ENCODE peak calls at places on chromosomes 6 and 20, in six cellular contexts. One of them, this sample, is unnamed. For H3K27me3, the result is how much of the 10 kb centered on the place peaks cover.

GRCh38 chr6:97361286-97361685 is 78.3 kb upstream of the MMS22L start:
- DNase-seq in thoracic aorta: no peak
- DNase-seq in fibroblast of lung: no peak
- DNase-seq in AG04450: no peak
- DNase-seq in Panc1: no peak
- DNase-seq in left lung: no peak
- DNase-seq in this sample: no peak

GRCh38 chr6:135358251-135358821 is 139.2 kb downstream of the AHI1 start:
- DNase-seq in left lung: no peak
- DNase-seq in fibroblast of lung: peak
- DNase-seq in Panc1: peak
- DNase-seq in thoracic aorta: no peak
- DNase-seq in AG04450: peak
- DNase-seq in this sample: no peak

GRCh38 chr6:33008944-33009861 is at the start of gene HLA-DOA:
- DNase-seq in Panc1: no peak
- DNase-seq in left lung: no peak
- DNase-seq in AG04450: no peak
- DNase-seq in thoracic aorta: no peak
- DNase-seq in fibroblast of lung: peak
- DNase-seq in this sample: peak

GRCh38 chr20:52864895-52865590 is 107.1 kb upstream of the TSHZ2 start:
- DNase-seq in fibroblast of lung: peak
- DNase-seq in left lung: no peak
- DNase-seq in Panc1: no peak
- DNase-seq in AG04450: no peak
- DNase-seq in thoracic aorta: no peak
- DNase-seq in this sample: no peak

GRCh38 chr6:152635949-152636674 is 1.1 kb downstream of the SYNE1 start:
- DNase-seq in left lung: peak
- DNase-seq in Panc1: no peak
- DNase-seq in thoracic aorta: no peak
- DNase-seq in AG04450: no peak
- DNase-seq in fibroblast of lung: peak
- DNase-seq in this sample: peak

GRCh38 chr20:53707341-53708102 is 113.9 kb upstream of the ZNF217 start:
- DNase-seq in Panc1: no peak
- DNase-seq in thoracic aorta: no peak
- DNase-seq in left lung: no peak
- DNase-seq in AG04450: peak
- DNase-seq in fibroblast of lung: peak
- DNase-seq in this sample: peak

GRCh38 chr6:163955752-163956151 is 541.2 kb downstream of the QKI start:
- DNase-seq in AG04450: no peak
- DNase-seq in thoracic aorta: no peak
- DNase-seq in Panc1: no peak
- DNase-seq in fibroblast of lung: no peak
- DNase-seq in left lung: no peak
- DNase-seq in this sample: no peak

GRCh38 chr6:115706981-115707380 is 353.7 kb downstream of the FRK start:
- DNase-seq in fibroblast of lung: no peak
- DNase-seq in Panc1: no peak
- DNase-seq in AG04450: no peak
- DNase-seq in thoracic aorta: no peak
- DNase-seq in left lung: no peak
- DNase-seq in this sample: no peak

GRCh38 chr6:105072799-105073199 is 107.0 kb downstream of the POPDC3 start:
- DNase-seq in Panc1: no peak
- DNase-seq in AG04450: no peak
- DNase-seq in fibroblast of lung: peak
- DNase-seq in left lung: no peak
- DNase-seq in thoracic aorta: no peak
- DNase-seq in this sample: no peak

GRCh38 chr6:26284537-26285142 is 80.4 kb upstream of the BTN3A2 start:
- DNase-seq in AG04450: no peak
- DNase-seq in Panc1: no peak
- DNase-seq in thoracic aorta: no peak
- DNase-seq in fibroblast of lung: peak
- DNase-seq in left lung: peak
- DNase-seq in this sample: peak

GRCh38 chr20:17657898-17658647 is 24.0 kb downstream of the RRBP1 start:
- DNase-seq in fibroblast of lung: no peak
- DNase-seq in AG04450: no peak
- DNase-seq in thoracic aorta: no peak
- DNase-seq in left lung: no peak
- DNase-seq in Panc1: no peak
- DNase-seq in this sample: no peak

GRCh38 chr20:17530716-17531536 is at the start of gene BFSP1:
- DNase-seq in fibroblast of lung: peak
- DNase-seq in AG04450: no peak
- DNase-seq in left lung: peak
- DNase-seq in thoracic aorta: no peak
- DNase-seq in Panc1: no peak
- DNase-seq in this sample: peak

GRCh38 chr6:75157336-75157735 is 48.5 kb downstream of the COL12A1 start:
- DNase-seq in thoracic aorta: no peak
- DNase-seq in left lung: no peak
- DNase-seq in Panc1: no peak
- DNase-seq in fibroblast of lung: peak
- DNase-seq in AG04450: no peak
- DNase-seq in this sample: no peak

GRCh38 chr6:12851123-12851695 is 134.6 kb downstream of the PHACTR1 start:
- DNase-seq in AG04450: no peak
- DNase-seq in left lung: no peak
- DNase-seq in Panc1: no peak
- DNase-seq in fibroblast of lung: peak
- DNase-seq in thoracic aorta: no peak
- DNase-seq in this sample: no peak

GRCh38 chr20:47328841-47329448 is 27.6 kb downstream of the ZMYND8 start:
- DNase-seq in left lung: no peak
- DNase-seq in AG04450: no peak
- DNase-seq in thoracic aorta: no peak
- DNase-seq in fibroblast of lung: no peak
- DNase-seq in Panc1: no peak
- DNase-seq in this sample: no peak

GRCh38 chr6:123393333-123393732 is 243.4 kb downstream of the TRDN start:
- DNase-seq in fibroblast of lung: peak
- DNase-seq in thoracic aorta: no peak
- DNase-seq in AG04450: no peak
- DNase-seq in Panc1: no peak
- DNase-seq in left lung: no peak
- DNase-seq in this sample: no peak

GRCh38 chr6:15063253-15063853 is 182.5 kb upstream of the JARID2 start:
- DNase-seq in thoracic aorta: no peak
- DNase-seq in left lung: peak
- DNase-seq in Panc1: no peak
- DNase-seq in fibroblast of lung: peak
- DNase-seq in AG04450: no peak
- DNase-seq in this sample: no peak

GRCh38 chr20:1033751-1034419 is 31.8 kb upstream of the RSPO4 start:
- DNase-seq in left lung: no peak
- DNase-seq in thoracic aorta: no peak
- DNase-seq in Panc1: no peak
- DNase-seq in fibroblast of lung: no peak
- DNase-seq in AG04450: no peak
- DNase-seq in this sample: peak

GRCh38 chr20:40962733-40963504 is 65.7 kb upstream of the TOP1 start:
- DNase-seq in thoracic aorta: no peak
- DNase-seq in left lung: peak
- DNase-seq in AG04450: no peak
- DNase-seq in Panc1: peak
- DNase-seq in fibroblast of lung: peak
- DNase-seq in this sample: peak

GRCh38 chr6:168163096-168163731 is 84.2 kb upstream of the FRMD1 start:
- DNase-seq in thoracic aorta: no peak
- DNase-seq in AG04450: no peak
- DNase-seq in fibroblast of lung: peak
- DNase-seq in left lung: no peak
- DNase-seq in Panc1: no peak
- DNase-seq in this sample: no peak

GRCh38 chr20:60467771-60468170 is 509.5 kb downstream of the CDH26 start:
- DNase-seq in thoracic aorta: no peak
- DNase-seq in AG04450: no peak
- DNase-seq in left lung: no peak
- DNase-seq in Panc1: no peak
- DNase-seq in fibroblast of lung: no peak
- DNase-seq in this sample: no peak

GRCh38 chr6:143068001-143068400 is 7.3 kb downstream of the AIG1 start:
- DNase-seq in left lung: no peak
- DNase-seq in AG04450: no peak
- DNase-seq in fibroblast of lung: peak
- DNase-seq in Panc1: no peak
- DNase-seq in thoracic aorta: no peak
- DNase-seq in this sample: no peak

GRCh38 chr6:128463942-128464341 is 56.5 kb downstream of the PTPRK start:
- DNase-seq in left lung: no peak
- DNase-seq in Panc1: no peak
- DNase-seq in thoracic aorta: no peak
- DNase-seq in fibroblast of lung: peak
- DNase-seq in AG04450: no peak
- DNase-seq in this sample: no peak

GRCh38 chr20:45985573-45985972 is 13.6 kb upstream of the ZNF335 start:
- DNase-seq in left lung: no peak
- DNase-seq in AG04450: no peak
- DNase-seq in fibroblast of lung: no peak
- DNase-seq in Panc1: no peak
- DNase-seq in thoracic aorta: no peak
- DNase-seq in this sample: no peak
- TF ChIP-seq CTCF in left lung: no peak
- TF ChIP-seq CTCF in AG04450: no peak
- TF ChIP-seq CTCF in fibroblast of lung: peak
- TF ChIP-seq CTCF in Panc1: no peak
- TF ChIP-seq CTCF in thoracic aorta: no peak
- TF ChIP-seq CTCF in this sample: no peak

GRCh38 chr6:133889557-133890301 is 816 bp downstream of the TCF21 start:
- DNase-seq in left lung: peak
- DNase-seq in Panc1: no peak
- DNase-seq in fibroblast of lung: peak
- DNase-seq in thoracic aorta: no peak
- DNase-seq in AG04450: no peak
- DNase-seq in this sample: no peak

GRCh38 chr6:133893324-133893692 is 4.4 kb downstream of the TCF21 start:
- DNase-seq in left lung: no peak
- DNase-seq in thoracic aorta: no peak
- DNase-seq in Panc1: no peak
- DNase-seq in fibroblast of lung: no peak
- DNase-seq in AG04450: no peak
- DNase-seq in this sample: no peak

GRCh38 chr6:133891814-133892443 is 3.0 kb downstream of the TCF21 start:
- DNase-seq in AG04450: no peak
- DNase-seq in fibroblast of lung: no peak
- DNase-seq in Panc1: no peak
- DNase-seq in left lung: no peak
- DNase-seq in thoracic aorta: no peak
- DNase-seq in this sample: no peak

GRCh38 chr6:133892444-133893323 is 3.8 kb downstream of the TCF21 start:
- DNase-seq in Panc1: no peak
- DNase-seq in left lung: peak
- DNase-seq in fibroblast of lung: no peak
- DNase-seq in thoracic aorta: no peak
- DNase-seq in AG04450: no peak
- DNase-seq in this sample: no peak

GRCh38 chr6:133890941-133891813 is 2.3 kb downstream of the TCF21 start:
- DNase-seq in AG04450: no peak
- DNase-seq in thoracic aorta: no peak
- DNase-seq in left lung: peak
- DNase-seq in Panc1: no peak
- DNase-seq in fibroblast of lung: no peak
- DNase-seq in this sample: no peak
- H3K27me3 ChIP-seq in AG04450: under half
- H3K27me3 ChIP-seq in thoracic aorta: half or more
- H3K27me3 ChIP-seq in left lung: half or more
- H3K27me3 ChIP-seq in Panc1: half or more
- H3K27me3 ChIP-seq in fibroblast of lung: under half
- H3K27me3 ChIP-seq in this sample: under half

GRCh38 chr6:56691201-56691595 is 48.5 kb upstream of the DST start:
- DNase-seq in thoracic aorta: no peak
- DNase-seq in Panc1: peak
- DNase-seq in left lung: no peak
- DNase-seq in fibroblast of lung: no peak
- DNase-seq in AG04450: no peak
- DNase-seq in this sample: no peak

GRCh38 chr6:56689663-56690062 is 47.0 kb upstream of the DST start:
- DNase-seq in Panc1: no peak
- DNase-seq in fibroblast of lung: no peak
- DNase-seq in left lung: no peak
- DNase-seq in AG04450: no peak
- DNase-seq in thoracic aorta: no peak
- DNase-seq in this sample: no peak

GRCh38 chr6:56688521-56688920 is 45.8 kb upstream of the DST start:
- DNase-seq in fibroblast of lung: no peak
- DNase-seq in left lung: no peak
- DNase-seq in AG04450: no peak
- DNase-seq in Panc1: no peak
- DNase-seq in thoracic aorta: no peak
- DNase-seq in this sample: no peak

GRCh38 chr6:56690519-56691200 is 48.0 kb upstream of the DST start:
- DNase-seq in AG04450: no peak
- DNase-seq in left lung: no peak
- DNase-seq in thoracic aorta: no peak
- DNase-seq in fibroblast of lung: peak
- DNase-seq in Panc1: peak
- DNase-seq in this sample: no peak

DNA sequence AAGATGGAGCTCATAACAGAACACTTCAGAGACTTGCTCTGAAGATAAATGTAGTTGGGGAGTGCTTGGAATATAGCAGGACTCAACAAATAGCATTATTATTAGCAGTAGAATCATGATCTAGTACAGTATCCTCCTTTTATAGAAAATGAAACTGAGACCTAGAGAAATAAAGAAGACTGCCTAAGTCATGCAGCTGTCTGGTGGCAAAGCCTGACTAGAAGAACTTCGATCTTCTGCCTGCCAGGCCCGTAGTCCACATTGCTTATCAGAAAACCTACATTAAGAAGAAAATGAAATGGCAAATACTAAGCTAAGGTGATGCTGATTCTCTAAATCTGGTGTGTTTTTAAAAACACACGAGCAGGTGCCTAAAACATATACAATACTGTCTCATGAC is 46.4 kb upstream of the DST start:
- DNase-seq in left lung: no peak
- DNase-seq in fibroblast of lung: no peak
- DNase-seq in thoracic aorta: no peak
- DNase-seq in Panc1: no peak
- DNase-seq in AG04450: no peak
- DNase-seq in this sample: no peak
- H3K4me3 ChIP-seq in left lung: no peak
- H3K4me3 ChIP-seq in fibroblast of lung: peak
- H3K4me3 ChIP-seq in thoracic aorta: peak
- H3K4me3 ChIP-seq in Panc1: peak
- H3K4me3 ChIP-seq in AG04450: no peak
- H3K4me3 ChIP-seq in this sample: no peak

GRCh38 chr20:9353180-9353915 is 161.0 kb upstream of the LAMP5 start:
- DNase-seq in fibroblast of lung: no peak
- DNase-seq in thoracic aorta: no peak
- DNase-seq in Panc1: no peak
- DNase-seq in AG04450: no peak
- DNase-seq in left lung: no peak
- DNase-seq in this sample: no peak
- TF ChIP-seq CTCF in fibroblast of lung: no peak
- TF ChIP-seq CTCF in thoracic aorta: no peak
- TF ChIP-seq CTCF in Panc1: no peak
- TF ChIP-seq CTCF in AG04450: no peak
- TF ChIP-seq CTCF in left lung: no peak
- TF ChIP-seq CTCF in this sample: no peak

GRCh38 chr20:46044896-46045295 is 15.9 kb downstream of the SLC12A5 start:
- DNase-seq in thoracic aorta: no peak
- DNase-seq in fibroblast of lung: no peak
- DNase-seq in left lung: peak
- DNase-seq in Panc1: no peak
- DNase-seq in AG04450: no peak
- DNase-seq in this sample: no peak
- H3K27me3 ChIP-seq in thoracic aorta: under half
- H3K27me3 ChIP-seq in fibroblast of lung: under half
- H3K27me3 ChIP-seq in left lung: under half
- H3K27me3 ChIP-seq in Panc1: under half
- H3K27me3 ChIP-seq in AG04450: under half
- H3K27me3 ChIP-seq in this sample: under half

This sample was measured in GM06990.